ENCODE peak calls at places on chromosomes 1 and 21, in eight cellular contexts. One of them, this sample, is unnamed.

GRCh38 chr1:56551691-56552090 is 27.7 kb downstream of the PLPP3 start:
- DNase-seq in ovary: no peak
- DNase-seq in pancreas: no peak
- DNase-seq in CD8-positive, alpha-beta T cell: no peak
- DNase-seq in AG04450: no peak
- DNase-seq in mesendoderm: no peak
- DNase-seq in heart right ventricle: no peak
- DNase-seq in caudate nucleus: no peak
- DNase-seq in this sample: no peak

GRCh38 chr1:5744911-5745431 is 247.3 kb downstream of the NPHP4 start:
- DNase-seq in ovary: peak; percentile 76
- DNase-seq in pancreas: no peak
- DNase-seq in CD8-positive, alpha-beta T cell: no peak
- DNase-seq in AG04450: no peak
- DNase-seq in mesendoderm: peak; percentile 57
- DNase-seq in heart right ventricle: no peak
- DNase-seq in caudate nucleus: no peak
- DNase-seq in this sample: peak; percentile 6

GRCh38 chr1:242523968-242524570 is 428 bp downstream of the PLD5 start:
- DNase-seq in ovary: peak; percentile 62
- DNase-seq in pancreas: peak; percentile 78
- DNase-seq in CD8-positive, alpha-beta T cell: no peak
- DNase-seq in AG04450: no peak
- DNase-seq in mesendoderm: peak; percentile 68
- DNase-seq in heart right ventricle: no peak
- DNase-seq in caudate nucleus: no peak
- DNase-seq in this sample: no peak

GRCh38 chr1:17874231-17874630 is 119.1 kb downstream of the ACTL8 start:
- DNase-seq in ovary: no peak
- DNase-seq in pancreas: no peak
- DNase-seq in CD8-positive, alpha-beta T cell: no peak
- DNase-seq in AG04450: peak; percentile 89
- DNase-seq in mesendoderm: peak; percentile 66
- DNase-seq in heart right ventricle: no peak
- DNase-seq in caudate nucleus: no peak
- DNase-seq in this sample: peak; percentile 97

GRCh38 chr1:156480411-156481192 is 20.0 kb downstream of the MEF2D start:
- DNase-seq in ovary: peak; percentile 64
- DNase-seq in pancreas: peak; percentile 86
- DNase-seq in CD8-positive, alpha-beta T cell: peak; percentile 85
- DNase-seq in AG04450: no peak
- DNase-seq in mesendoderm: peak; percentile 86
- DNase-seq in heart right ventricle: peak; percentile 71
- DNase-seq in caudate nucleus: no peak
- DNase-seq in this sample: no peak

GRCh38 chr21:34511154-34511553 is 856 bp downstream of the KCNE1 start:
- DNase-seq in ovary: no peak
- DNase-seq in pancreas: no peak
- DNase-seq in CD8-positive, alpha-beta T cell: no peak
- DNase-seq in AG04450: no peak
- DNase-seq in mesendoderm: peak; percentile 21
- DNase-seq in heart right ventricle: no peak
- DNase-seq in caudate nucleus: no peak
- DNase-seq in this sample: no peak

GRCh38 chr21:27831821-27832569 is 865.1 kb upstream of the ADAMTS5 start:
- DNase-seq in ovary: no peak
- DNase-seq in pancreas: no peak
- DNase-seq in CD8-positive, alpha-beta T cell: no peak
- DNase-seq in AG04450: peak; percentile 20
- DNase-seq in mesendoderm: no peak
- DNase-seq in heart right ventricle: no peak
- DNase-seq in caudate nucleus: no peak
- DNase-seq in this sample: no peak

GRCh38 chr1:157948547-157949152 is 44.8 kb upstream of the KIRREL1 start:
- DNase-seq in ovary: no peak
- DNase-seq in pancreas: no peak
- DNase-seq in CD8-positive, alpha-beta T cell: no peak
- DNase-seq in AG04450: no peak
- DNase-seq in mesendoderm: peak; percentile 88
- DNase-seq in heart right ventricle: peak; percentile 23
- DNase-seq in caudate nucleus: no peak
- DNase-seq in this sample: peak; percentile 13

GRCh38 chr1:78691995-78692747 is 42.5 kb downstream of the IFI44 start:
- DNase-seq in ovary: no peak
- DNase-seq in pancreas: no peak
- DNase-seq in CD8-positive, alpha-beta T cell: no peak
- DNase-seq in AG04450: no peak
- DNase-seq in mesendoderm: no peak
- DNase-seq in heart right ventricle: no peak
- DNase-seq in caudate nucleus: no peak
- DNase-seq in this sample: peak; percentile 68

GRCh38 chr1:247332215-247332900 is 691 bp upstream of the ZNF496 start:
- DNase-seq in ovary: peak; percentile 78
- DNase-seq in pancreas: peak; percentile 83
- DNase-seq in CD8-positive, alpha-beta T cell: peak; percentile 63
- DNase-seq in AG04450: no peak
- DNase-seq in mesendoderm: peak; percentile 71
- DNase-seq in heart right ventricle: peak; percentile 60
- DNase-seq in caudate nucleus: no peak
- DNase-seq in this sample: no peak

GRCh38 chr1:19010995-19011696 is 54.7 kb upstream of the IFFO2 start:
- DNase-seq in ovary: peak; percentile 66
- DNase-seq in pancreas: peak; percentile 78
- DNase-seq in CD8-positive, alpha-beta T cell: peak; percentile 70
- DNase-seq in AG04450: peak; percentile 92
- DNase-seq in mesendoderm: peak; percentile 94
- DNase-seq in heart right ventricle: no peak
- DNase-seq in caudate nucleus: no peak
- DNase-seq in this sample: peak; percentile 93

GRCh38 chr1:19009882-19010321 is 53.4 kb upstream of the IFFO2 start:
- DNase-seq in ovary: no peak
- DNase-seq in pancreas: peak; percentile 60
- DNase-seq in CD8-positive, alpha-beta T cell: no peak
- DNase-seq in AG04450: peak; percentile 55
- DNase-seq in mesendoderm: peak; percentile 98
- DNase-seq in heart right ventricle: no peak
- DNase-seq in caudate nucleus: no peak
- DNase-seq in this sample: peak; percentile 81

GRCh38 chr1:19009126-19009881 is 52.8 kb upstream of the IFFO2 start:
- DNase-seq in ovary: no peak
- DNase-seq in pancreas: peak; percentile 47
- DNase-seq in CD8-positive, alpha-beta T cell: no peak
- DNase-seq in AG04450: no peak
- DNase-seq in mesendoderm: no peak
- DNase-seq in heart right ventricle: no peak
- DNase-seq in caudate nucleus: no peak
- DNase-seq in this sample: no peak

GRCh38 chr1:19011832-19012231 is 55.4 kb upstream of the IFFO2 start:
- DNase-seq in ovary: no peak
- DNase-seq in pancreas: no peak
- DNase-seq in CD8-positive, alpha-beta T cell: no peak
- DNase-seq in AG04450: no peak
- DNase-seq in mesendoderm: peak; percentile 21
- DNase-seq in heart right ventricle: no peak
- DNase-seq in caudate nucleus: no peak
- DNase-seq in this sample: no peak

GRCh38 chr1:19010503-19010902 is 54.0 kb upstream of the IFFO2 start:
- DNase-seq in ovary: no peak
- DNase-seq in pancreas: peak; percentile 73
- DNase-seq in CD8-positive, alpha-beta T cell: no peak
- DNase-seq in AG04450: no peak
- DNase-seq in mesendoderm: no peak
- DNase-seq in heart right ventricle: no peak
- DNase-seq in caudate nucleus: no peak
- DNase-seq in this sample: no peak
- H3K27ac ChIP-seq in ovary: peak overlapping the region; percentile 5
- H3K27ac ChIP-seq in pancreas: peak overlapping the region; percentile 84
- H3K27ac ChIP-seq in CD8-positive, alpha-beta T cell: no peak overlapping the region
- H3K27ac ChIP-seq in AG04450: peak overlapping the region; percentile 92
- H3K27ac ChIP-seq in mesendoderm: peak overlapping the region; percentile 88
- H3K27ac ChIP-seq in heart right ventricle: no peak overlapping the region
- H3K27ac ChIP-seq in caudate nucleus: no peak overlapping the region
- H3K27ac ChIP-seq in this sample: peak overlapping the region; percentile 44

GRCh38 chr1:98088361-98088760 is 167.5 kb upstream of the DPYD start:
- DNase-seq in ovary: no peak
- DNase-seq in pancreas: no peak
- DNase-seq in CD8-positive, alpha-beta T cell: no peak
- DNase-seq in AG04450: no peak
- DNase-seq in mesendoderm: no peak
- DNase-seq in heart right ventricle: no peak
- DNase-seq in caudate nucleus: no peak
- DNase-seq in this sample: no peak
- H3K27ac ChIP-seq in ovary: no peak overlapping the region
- H3K27ac ChIP-seq in pancreas: no peak overlapping the region
- H3K27ac ChIP-seq in CD8-positive, alpha-beta T cell: no peak overlapping the region
- H3K27ac ChIP-seq in AG04450: no peak overlapping the region
- H3K27ac ChIP-seq in mesendoderm: no peak overlapping the region
- H3K27ac ChIP-seq in heart right ventricle: no peak overlapping the region
- H3K27ac ChIP-seq in caudate nucleus: no peak overlapping the region
- H3K27ac ChIP-seq in this sample: no peak overlapping the region

DNA sequence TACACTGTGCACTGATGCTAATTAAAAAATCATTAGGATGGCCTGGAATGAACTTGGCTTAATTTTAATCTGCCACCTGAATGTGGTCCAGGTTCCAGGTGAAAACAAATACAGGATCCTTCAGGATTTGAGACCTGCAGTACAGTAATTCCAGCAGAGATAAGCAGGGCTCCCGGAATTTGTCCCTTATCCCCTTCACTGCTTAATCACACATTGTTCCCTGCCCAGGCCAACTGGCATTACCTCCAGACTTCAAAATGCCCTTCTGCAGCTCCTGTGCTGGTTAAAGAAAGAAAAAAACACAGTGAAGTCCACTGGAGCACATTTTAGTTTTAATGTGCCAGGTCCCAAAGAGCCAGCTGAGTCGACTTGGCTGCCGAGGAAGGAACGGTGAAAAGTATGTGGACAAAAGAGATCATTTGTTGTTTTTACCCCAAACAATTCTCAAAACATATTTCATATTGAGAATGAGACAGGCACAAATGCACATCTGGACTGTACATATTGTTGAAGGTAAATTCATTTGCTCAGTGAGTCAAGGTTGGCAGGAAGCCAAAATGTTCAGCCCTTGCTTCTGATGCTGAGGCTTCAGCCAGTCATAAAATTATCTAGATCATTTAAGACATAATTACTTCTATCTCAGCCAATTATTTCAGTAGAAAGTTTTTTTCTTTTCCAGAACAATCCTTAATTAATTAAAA is 28.4 kb downstream of the DEGS1 start:
- DNase-seq in ovary: no peak
- DNase-seq in pancreas: no peak
- DNase-seq in CD8-positive, alpha-beta T cell: no peak
- DNase-seq in AG04450: peak; percentile 66
- DNase-seq in mesendoderm: no peak
- DNase-seq in heart right ventricle: peak; percentile 6
- DNase-seq in caudate nucleus: no peak
- DNase-seq in this sample: no peak
- H3K27ac ChIP-seq in ovary: no peak overlapping the region
- H3K27ac ChIP-seq in pancreas: no peak overlapping the region
- H3K27ac ChIP-seq in CD8-positive, alpha-beta T cell: no peak overlapping the region
- H3K27ac ChIP-seq in AG04450: no peak overlapping the region
- H3K27ac ChIP-seq in mesendoderm: no peak overlapping the region
- H3K27ac ChIP-seq in heart right ventricle: peak overlapping the region; percentile 57
- H3K27ac ChIP-seq in caudate nucleus: no peak overlapping the region
- H3K27ac ChIP-seq in this sample: peak overlapping the region; percentile 20

DNA sequence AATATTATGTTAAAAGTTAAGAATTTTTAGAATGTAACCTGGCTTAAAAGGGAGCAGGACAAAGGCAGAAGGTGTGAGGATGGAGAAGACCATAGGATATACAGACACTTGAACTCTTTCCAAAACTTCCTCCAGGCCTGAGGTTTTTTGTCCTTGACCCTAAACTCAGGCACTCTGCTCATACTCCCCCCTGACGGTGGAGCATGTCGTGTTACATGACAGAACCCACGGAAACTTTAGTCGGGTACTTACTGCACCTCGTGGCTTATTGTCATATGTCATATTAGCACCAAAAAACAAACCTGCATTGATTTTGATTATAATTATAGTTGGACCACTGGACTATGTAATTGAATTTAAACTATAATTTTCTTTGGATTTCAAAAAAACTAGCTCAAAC is 20.8 kb downstream of the TNFRSF9 start:
- DNase-seq in ovary: no peak
- DNase-seq in pancreas: no peak
- DNase-seq in CD8-positive, alpha-beta T cell: no peak
- DNase-seq in AG04450: no peak
- DNase-seq in mesendoderm: no peak
- DNase-seq in heart right ventricle: no peak
- DNase-seq in caudate nucleus: no peak
- DNase-seq in this sample: no peak
- H3K27ac ChIP-seq in ovary: no peak overlapping the region
- H3K27ac ChIP-seq in pancreas: no peak overlapping the region
- H3K27ac ChIP-seq in CD8-positive, alpha-beta T cell: no peak overlapping the region
- H3K27ac ChIP-seq in AG04450: no peak overlapping the region
- H3K27ac ChIP-seq in mesendoderm: no peak overlapping the region
- H3K27ac ChIP-seq in heart right ventricle: no peak overlapping the region
- H3K27ac ChIP-seq in caudate nucleus: no peak overlapping the region
- H3K27ac ChIP-seq in this sample: no peak overlapping the region

DNA sequence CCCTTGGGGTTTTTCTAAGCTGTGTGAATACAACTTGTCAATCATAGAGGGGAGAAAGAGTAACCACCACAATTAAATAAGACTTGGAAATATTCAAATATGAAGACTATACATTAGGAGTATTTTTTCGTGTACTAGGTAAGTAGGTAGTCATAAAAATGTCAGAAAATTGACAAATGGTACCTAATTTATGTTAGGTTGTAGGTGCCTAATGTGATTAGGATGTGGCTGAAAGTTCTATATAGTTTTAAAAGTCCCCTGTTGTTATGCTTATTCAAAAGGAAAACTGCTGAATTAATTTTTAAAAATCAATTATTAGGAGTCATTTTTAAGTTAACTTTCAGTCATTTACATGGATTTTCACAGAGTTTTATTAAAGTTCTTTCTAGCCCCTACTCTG is 72.7 kb downstream of the RASAL2 start:
- DNase-seq in ovary: no peak
- DNase-seq in pancreas: no peak
- DNase-seq in CD8-positive, alpha-beta T cell: no peak
- DNase-seq in AG04450: no peak
- DNase-seq in mesendoderm: no peak
- DNase-seq in heart right ventricle: no peak
- DNase-seq in caudate nucleus: no peak
- DNase-seq in this sample: no peak
- H3K27ac ChIP-seq in ovary: no peak overlapping the region
- H3K27ac ChIP-seq in pancreas: no peak overlapping the region
- H3K27ac ChIP-seq in CD8-positive, alpha-beta T cell: no peak overlapping the region
- H3K27ac ChIP-seq in AG04450: no peak overlapping the region
- H3K27ac ChIP-seq in mesendoderm: no peak overlapping the region
- H3K27ac ChIP-seq in heart right ventricle: no peak overlapping the region
- H3K27ac ChIP-seq in caudate nucleus: no peak overlapping the region
- H3K27ac ChIP-seq in this sample: no peak overlapping the region

DNA sequence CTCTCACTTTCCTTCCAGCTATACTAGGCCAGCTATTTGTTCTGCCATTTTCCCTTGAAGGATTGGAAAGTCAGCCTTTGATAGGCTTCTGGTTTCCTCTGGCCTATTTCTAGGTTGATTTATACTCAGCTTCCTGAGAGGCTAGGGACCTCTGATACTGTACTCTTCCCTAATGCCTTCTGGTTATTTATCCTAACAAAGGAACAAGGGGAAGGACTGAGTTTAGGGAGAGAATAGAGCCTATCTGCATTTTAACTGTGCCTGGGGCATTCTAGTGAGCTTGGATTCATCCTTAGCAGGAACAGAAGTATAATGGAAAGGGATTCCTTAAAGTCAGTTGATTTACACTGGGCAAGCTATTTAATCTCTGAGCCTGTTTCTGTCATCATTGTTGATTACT is 11.8 kb upstream of the TMEM39B start:
- DNase-seq in ovary: no peak
- DNase-seq in pancreas: no peak
- DNase-seq in CD8-positive, alpha-beta T cell: no peak
- DNase-seq in AG04450: no peak
- DNase-seq in mesendoderm: peak; percentile 63
- DNase-seq in heart right ventricle: no peak
- DNase-seq in caudate nucleus: no peak
- DNase-seq in this sample: no peak
- H3K27ac ChIP-seq in ovary: no peak overlapping the region
- H3K27ac ChIP-seq in pancreas: no peak overlapping the region
- H3K27ac ChIP-seq in CD8-positive, alpha-beta T cell: no peak overlapping the region
- H3K27ac ChIP-seq in AG04450: no peak overlapping the region
- H3K27ac ChIP-seq in mesendoderm: no peak overlapping the region
- H3K27ac ChIP-seq in heart right ventricle: no peak overlapping the region
- H3K27ac ChIP-seq in caudate nucleus: no peak overlapping the region
- H3K27ac ChIP-seq in this sample: no peak overlapping the region